ENCODE peak calls at places on chromosomes 6 and 20, in four cellular contexts. One of them, this sample, is unnamed.

GRCh38 chr6:1439349-1439748 is 50.0 kb downstream of the FOXF2 start:
- DNase-seq in B cell: no peak
- DNase-seq in M059J: no peak
- DNase-seq in activated naive CD8-positive, alpha-beta T cell treated with anti-CD3 and anti-CD28 coated beads, Interleukin-2, amount 50 U/mL, for 24 hours: no peak
- DNase-seq in this sample: no peak

GRCh38 chr20:60899320-60899719 is 352.7 kb upstream of the CDH4 start:
- DNase-seq in B cell: no peak
- DNase-seq in M059J: no peak
- DNase-seq in activated naive CD8-positive, alpha-beta T cell treated with anti-CD3 and anti-CD28 coated beads, Interleukin-2, amount 50 U/mL, for 24 hours: no peak
- DNase-seq in this sample: no peak

GRCh38 chr6:170532867-170533488 is 20.1 kb downstream of the PSMB1 start:
- DNase-seq in B cell: no peak
- DNase-seq in M059J: no peak
- DNase-seq in activated naive CD8-positive, alpha-beta T cell treated with anti-CD3 and anti-CD28 coated beads, Interleukin-2, amount 50 U/mL, for 24 hours: no peak
- DNase-seq in this sample: no peak

GRCh38 chr6:139173822-139174221 is 38.9 kb downstream of the HECA start:
- DNase-seq in B cell: no peak
- DNase-seq in M059J: no peak
- DNase-seq in activated naive CD8-positive, alpha-beta T cell treated with anti-CD3 and anti-CD28 coated beads, Interleukin-2, amount 50 U/mL, for 24 hours: no peak
- DNase-seq in this sample: no peak

GRCh38 chr6:34484899-34485298 is 19.0 kb downstream of the PACSIN1 start:
- DNase-seq in B cell: no peak
- DNase-seq in M059J: peak
- DNase-seq in activated naive CD8-positive, alpha-beta T cell treated with anti-CD3 and anti-CD28 coated beads, Interleukin-2, amount 50 U/mL, for 24 hours: peak
- DNase-seq in this sample: no peak

GRCh38 chr6:12420626-12421025 is 130.5 kb downstream of the EDN1 start:
- DNase-seq in B cell: no peak
- DNase-seq in M059J: peak
- DNase-seq in activated naive CD8-positive, alpha-beta T cell treated with anti-CD3 and anti-CD28 coated beads, Interleukin-2, amount 50 U/mL, for 24 hours: no peak
- DNase-seq in this sample: peak

GRCh38 chr6:56734334-56734733 is 91.6 kb upstream of the DST start:
- DNase-seq in B cell: no peak
- DNase-seq in M059J: no peak
- DNase-seq in activated naive CD8-positive, alpha-beta T cell treated with anti-CD3 and anti-CD28 coated beads, Interleukin-2, amount 50 U/mL, for 24 hours: no peak
- DNase-seq in this sample: no peak

GRCh38 chr6:42038811-42039408 is 11.4 kb upstream of the TAF8 start:
- DNase-seq in B cell: no peak
- DNase-seq in M059J: no peak
- DNase-seq in activated naive CD8-positive, alpha-beta T cell treated with anti-CD3 and anti-CD28 coated beads, Interleukin-2, amount 50 U/mL, for 24 hours: no peak
- DNase-seq in this sample: no peak

GRCh38 chr6:126175251-126175650 is 164.7 kb upstream of the CENPW start:
- DNase-seq in B cell: no peak
- DNase-seq in M059J: peak
- DNase-seq in activated naive CD8-positive, alpha-beta T cell treated with anti-CD3 and anti-CD28 coated beads, Interleukin-2, amount 50 U/mL, for 24 hours: no peak
- DNase-seq in this sample: no peak

GRCh38 chr6:31356946-31357466 is at the start of gene HLA-B:
- DNase-seq in B cell: peak
- DNase-seq in M059J: peak
- DNase-seq in activated naive CD8-positive, alpha-beta T cell treated with anti-CD3 and anti-CD28 coated beads, Interleukin-2, amount 50 U/mL, for 24 hours: peak
- DNase-seq in this sample: peak

GRCh38 chr6:17042422-17043147 is 59.3 kb upstream of the STMND1 start:
- DNase-seq in B cell: no peak
- DNase-seq in M059J: peak
- DNase-seq in activated naive CD8-positive, alpha-beta T cell treated with anti-CD3 and anti-CD28 coated beads, Interleukin-2, amount 50 U/mL, for 24 hours: no peak
- DNase-seq in this sample: peak

GRCh38 chr6:126657556-126658129 is 317.7 kb downstream of the CENPW start:
- DNase-seq in B cell: no peak
- DNase-seq in M059J: peak
- DNase-seq in activated naive CD8-positive, alpha-beta T cell treated with anti-CD3 and anti-CD28 coated beads, Interleukin-2, amount 50 U/mL, for 24 hours: no peak
- DNase-seq in this sample: peak

GRCh38 chr20:1944345-1945099 is 49.3 kb downstream of the SIRPA start:
- DNase-seq in B cell: no peak
- DNase-seq in M059J: no peak
- DNase-seq in activated naive CD8-positive, alpha-beta T cell treated with anti-CD3 and anti-CD28 coated beads, Interleukin-2, amount 50 U/mL, for 24 hours: no peak
- DNase-seq in this sample: no peak

GRCh38 chr6:105677671-105678475 is 275.0 kb upstream of the PREP start:
- DNase-seq in B cell: no peak
- DNase-seq in M059J: peak
- DNase-seq in activated naive CD8-positive, alpha-beta T cell treated with anti-CD3 and anti-CD28 coated beads, Interleukin-2, amount 50 U/mL, for 24 hours: no peak
- DNase-seq in this sample: no peak

GRCh38 chr20:36779656-36780025 is 6.1 kb upstream of the DSN1 start:
- DNase-seq in B cell: no peak
- DNase-seq in M059J: peak
- DNase-seq in activated naive CD8-positive, alpha-beta T cell treated with anti-CD3 and anti-CD28 coated beads, Interleukin-2, amount 50 U/mL, for 24 hours: no peak
- DNase-seq in this sample: no peak

GRCh38 chr20:42483694-42484303 is 705.9 kb downstream of the PTPRT start:
- DNase-seq in B cell: no peak
- DNase-seq in M059J: peak
- DNase-seq in activated naive CD8-positive, alpha-beta T cell treated with anti-CD3 and anti-CD28 coated beads, Interleukin-2, amount 50 U/mL, for 24 hours: peak
- DNase-seq in this sample: no peak

GRCh38 chr20:5127204-5127858 is 523 bp downstream of the CDS2 start:
- DNase-seq in B cell: peak
- DNase-seq in M059J: peak
- DNase-seq in activated naive CD8-positive, alpha-beta T cell treated with anti-CD3 and anti-CD28 coated beads, Interleukin-2, amount 50 U/mL, for 24 hours: peak
- DNase-seq in this sample: peak

GRCh38 chr6:36263390-36263789 is 6.5 kb upstream of the PNPLA1 start:
- DNase-seq in B cell: no peak
- DNase-seq in M059J: no peak
- DNase-seq in activated naive CD8-positive, alpha-beta T cell treated with anti-CD3 and anti-CD28 coated beads, Interleukin-2, amount 50 U/mL, for 24 hours: no peak
- DNase-seq in this sample: no peak

GRCh38 chr6:30565772-30566171 is 5.5 kb upstream of the ABCF1 start:
- DNase-seq in B cell: no peak
- DNase-seq in M059J: peak
- DNase-seq in activated naive CD8-positive, alpha-beta T cell treated with anti-CD3 and anti-CD28 coated beads, Interleukin-2, amount 50 U/mL, for 24 hours: no peak
- DNase-seq in this sample: no peak

GRCh38 chr6:151391021-151391470 is 313 bp downstream of the ZBTB2 start:
- DNase-seq in B cell: peak
- DNase-seq in M059J: no peak
- DNase-seq in activated naive CD8-positive, alpha-beta T cell treated with anti-CD3 and anti-CD28 coated beads, Interleukin-2, amount 50 U/mL, for 24 hours: peak
- DNase-seq in this sample: peak

GRCh38 chr20:3282271-3283221 is 43.6 kb upstream of the SLC4A11 start:
- DNase-seq in B cell: no peak
- DNase-seq in M059J: no peak
- DNase-seq in activated naive CD8-positive, alpha-beta T cell treated with anti-CD3 and anti-CD28 coated beads, Interleukin-2, amount 50 U/mL, for 24 hours: no peak
- DNase-seq in this sample: no peak

GRCh38 chr6:17865243-17865642 is 122.2 kb downstream of the KIF13A start:
- DNase-seq in B cell: no peak
- DNase-seq in M059J: peak
- DNase-seq in activated naive CD8-positive, alpha-beta T cell treated with anti-CD3 and anti-CD28 coated beads, Interleukin-2, amount 50 U/mL, for 24 hours: no peak
- DNase-seq in this sample: no peak

GRCh38 chr6:110541701-110542309 is 65.4 kb upstream of the SLC22A16 start:
- DNase-seq in B cell: no peak
- DNase-seq in M059J: peak
- DNase-seq in activated naive CD8-positive, alpha-beta T cell treated with anti-CD3 and anti-CD28 coated beads, Interleukin-2, amount 50 U/mL, for 24 hours: no peak
- DNase-seq in this sample: no peak

GRCh38 chr6:46648869-46649488 is 3.6 kb downstream of the CYP39A1 start:
- DNase-seq in B cell: no peak
- DNase-seq in M059J: peak
- DNase-seq in activated naive CD8-positive, alpha-beta T cell treated with anti-CD3 and anti-CD28 coated beads, Interleukin-2, amount 50 U/mL, for 24 hours: no peak
- DNase-seq in this sample: no peak

GRCh38 chr20:44407402-44408184 is 52.1 kb downstream of the HNF4A start:
- DNase-seq in B cell: no peak
- DNase-seq in M059J: peak
- DNase-seq in activated naive CD8-positive, alpha-beta T cell treated with anti-CD3 and anti-CD28 coated beads, Interleukin-2, amount 50 U/mL, for 24 hours: no peak
- DNase-seq in this sample: peak

GRCh38 chr20:1841554-1842140 is 53.6 kb upstream of the SIRPA start:
- DNase-seq in B cell: no peak
- DNase-seq in M059J: peak
- DNase-seq in activated naive CD8-positive, alpha-beta T cell treated with anti-CD3 and anti-CD28 coated beads, Interleukin-2, amount 50 U/mL, for 24 hours: no peak
- DNase-seq in this sample: no peak

GRCh38 chr6:31304683-31305082 is 32.8 kb upstream of the HLA-C start:
- DNase-seq in B cell: no peak
- DNase-seq in M059J: peak
- DNase-seq in activated naive CD8-positive, alpha-beta T cell treated with anti-CD3 and anti-CD28 coated beads, Interleukin-2, amount 50 U/mL, for 24 hours: no peak
- DNase-seq in this sample: no peak

GRCh38 chr6:150544793-150545192 is 54.9 kb upstream of the PLEKHG1 start:
- DNase-seq in B cell: no peak
- DNase-seq in M059J: no peak
- DNase-seq in activated naive CD8-positive, alpha-beta T cell treated with anti-CD3 and anti-CD28 coated beads, Interleukin-2, amount 50 U/mL, for 24 hours: no peak
- DNase-seq in this sample: no peak

GRCh38 chr6:148608211-148608951 is 138.4 kb upstream of the UST start:
- DNase-seq in B cell: no peak
- DNase-seq in M059J: peak
- DNase-seq in activated naive CD8-positive, alpha-beta T cell treated with anti-CD3 and anti-CD28 coated beads, Interleukin-2, amount 50 U/mL, for 24 hours: no peak
- DNase-seq in this sample: peak

GRCh38 chr6:83853178-83853967 is at the start of gene RIPPLY2:
- DNase-seq in B cell: peak
- DNase-seq in M059J: no peak
- DNase-seq in activated naive CD8-positive, alpha-beta T cell treated with anti-CD3 and anti-CD28 coated beads, Interleukin-2, amount 50 U/mL, for 24 hours: peak
- DNase-seq in this sample: no peak

GRCh38 chr6:71190809-71191208 is 97.8 kb upstream of the OGFRL1 start:
- DNase-seq in B cell: peak
- DNase-seq in M059J: peak
- DNase-seq in activated naive CD8-positive, alpha-beta T cell treated with anti-CD3 and anti-CD28 coated beads, Interleukin-2, amount 50 U/mL, for 24 hours: no peak
- DNase-seq in this sample: no peak

GRCh38 chr20:24987244-24987643 is 5.3 kb downstream of the APMAP start:
- DNase-seq in B cell: no peak
- DNase-seq in M059J: no peak
- DNase-seq in activated naive CD8-positive, alpha-beta T cell treated with anti-CD3 and anti-CD28 coated beads, Interleukin-2, amount 50 U/mL, for 24 hours: no peak
- DNase-seq in this sample: no peak

GRCh38 chr6:148304976-148305375 is 37.7 kb upstream of the SASH1 start:
- DNase-seq in B cell: no peak
- DNase-seq in M059J: peak
- DNase-seq in activated naive CD8-positive, alpha-beta T cell treated with anti-CD3 and anti-CD28 coated beads, Interleukin-2, amount 50 U/mL, for 24 hours: no peak
- DNase-seq in this sample: no peak

GRCh38 chr6:15882915-15883314 is 220.1 kb upstream of the DTNBP1 start:
- DNase-seq in B cell: no peak
- DNase-seq in M059J: no peak
- DNase-seq in activated naive CD8-positive, alpha-beta T cell treated with anti-CD3 and anti-CD28 coated beads, Interleukin-2, amount 50 U/mL, for 24 hours: no peak
- DNase-seq in this sample: no peak

GRCh38 chr6:170276369-170277057 is 14.4 kb downstream of the DLL1 start:
- DNase-seq in B cell: no peak
- DNase-seq in M059J: no peak
- DNase-seq in activated naive CD8-positive, alpha-beta T cell treated with anti-CD3 and anti-CD28 coated beads, Interleukin-2, amount 50 U/mL, for 24 hours: no peak
- DNase-seq in this sample: no peak

This sample was measured in A549.